ENCODE peak calls at places on chromosomes 11 and 22, in six cellular contexts. One of them, this sample, is unnamed.
A peak's percentile ranks its signal among the peaks of the same experiment; 100 is the strongest.

GRCh38 chr22:17972385-17973181 is 51.8 kb downstream of the MICAL3 start:
- DNase-seq in stimulated activated CD4-positive, alpha-beta T cell treated with anti-CD3 and anti-CD28 coated beads, Interleukin-2, amount 100 ng/mL, for 4 hours: no peak
- DNase-seq in caudate nucleus: no peak
- DNase-seq in fibroblast of pulmonary artery: peak; percentile 93
- DNase-seq in NCI-H774: no peak
- DNase-seq in stimulated activated CD8-positive, alpha-beta memory T cell treated with anti-CD3 and anti-CD28 coated beads, Interleukin-4, amount 100 ng/mL, for 1 hour: no peak
- DNase-seq in this sample: peak; percentile 53

GRCh38 chr11:118448294-118448693 is 12.0 kb downstream of the KMT2A start:
- DNase-seq in stimulated activated CD4-positive, alpha-beta T cell treated with anti-CD3 and anti-CD28 coated beads, Interleukin-2, amount 100 ng/mL, for 4 hours: no peak
- DNase-seq in caudate nucleus: no peak
- DNase-seq in fibroblast of pulmonary artery: peak; percentile 52
- DNase-seq in NCI-H774: no peak
- DNase-seq in stimulated activated CD8-positive, alpha-beta memory T cell treated with anti-CD3 and anti-CD28 coated beads, Interleukin-4, amount 100 ng/mL, for 1 hour: no peak
- DNase-seq in this sample: no peak

GRCh38 chr11:121613724-121614123 is 161.0 kb upstream of the SORL1-AS1 start:
- DNase-seq in stimulated activated CD4-positive, alpha-beta T cell treated with anti-CD3 and anti-CD28 coated beads, Interleukin-2, amount 100 ng/mL, for 4 hours: no peak
- DNase-seq in caudate nucleus: no peak
- DNase-seq in fibroblast of pulmonary artery: peak; percentile 20
- DNase-seq in NCI-H774: peak; percentile 21
- DNase-seq in stimulated activated CD8-positive, alpha-beta memory T cell treated with anti-CD3 and anti-CD28 coated beads, Interleukin-4, amount 100 ng/mL, for 1 hour: no peak
- DNase-seq in this sample: no peak

GRCh38 chr22:43859176-43859575 is 3.1 kb downstream of the SULT4A1 start:
- DNase-seq in stimulated activated CD4-positive, alpha-beta T cell treated with anti-CD3 and anti-CD28 coated beads, Interleukin-2, amount 100 ng/mL, for 4 hours: no peak
- DNase-seq in caudate nucleus: no peak
- DNase-seq in fibroblast of pulmonary artery: no peak
- DNase-seq in NCI-H774: no peak
- DNase-seq in stimulated activated CD8-positive, alpha-beta memory T cell treated with anti-CD3 and anti-CD28 coated beads, Interleukin-4, amount 100 ng/mL, for 1 hour: no peak
- DNase-seq in this sample: no peak

GRCh38 chr11:70072471-70073187 is 5.5 kb upstream of the ANO1 start:
- DNase-seq in stimulated activated CD4-positive, alpha-beta T cell treated with anti-CD3 and anti-CD28 coated beads, Interleukin-2, amount 100 ng/mL, for 4 hours: no peak
- DNase-seq in caudate nucleus: no peak
- DNase-seq in fibroblast of pulmonary artery: no peak
- DNase-seq in NCI-H774: no peak
- DNase-seq in stimulated activated CD8-positive, alpha-beta memory T cell treated with anti-CD3 and anti-CD28 coated beads, Interleukin-4, amount 100 ng/mL, for 1 hour: no peak
- DNase-seq in this sample: no peak

GRCh38 chr11:36492724-36493304 is 17.3 kb downstream of the TRAF6 start:
- DNase-seq in stimulated activated CD4-positive, alpha-beta T cell treated with anti-CD3 and anti-CD28 coated beads, Interleukin-2, amount 100 ng/mL, for 4 hours: peak; percentile 9
- DNase-seq in caudate nucleus: no peak
- DNase-seq in fibroblast of pulmonary artery: peak; percentile 78
- DNase-seq in NCI-H774: peak; percentile 19
- DNase-seq in stimulated activated CD8-positive, alpha-beta memory T cell treated with anti-CD3 and anti-CD28 coated beads, Interleukin-4, amount 100 ng/mL, for 1 hour: no peak
- DNase-seq in this sample: no peak

GRCh38 chr11:63920126-63920869 is 3.3 kb upstream of the RCOR2 start:
- DNase-seq in stimulated activated CD4-positive, alpha-beta T cell treated with anti-CD3 and anti-CD28 coated beads, Interleukin-2, amount 100 ng/mL, for 4 hours: no peak
- DNase-seq in caudate nucleus: peak; percentile 61
- DNase-seq in fibroblast of pulmonary artery: peak; percentile 20
- DNase-seq in NCI-H774: no peak
- DNase-seq in stimulated activated CD8-positive, alpha-beta memory T cell treated with anti-CD3 and anti-CD28 coated beads, Interleukin-4, amount 100 ng/mL, for 1 hour: no peak
- DNase-seq in this sample: no peak

GRCh38 chr11:43944761-43945311 is 2.4 kb downstream of the C11orf96 start:
- DNase-seq in stimulated activated CD4-positive, alpha-beta T cell treated with anti-CD3 and anti-CD28 coated beads, Interleukin-2, amount 100 ng/mL, for 4 hours: peak; percentile 44
- DNase-seq in caudate nucleus: no peak
- DNase-seq in fibroblast of pulmonary artery: peak; percentile 64
- DNase-seq in NCI-H774: no peak
- DNase-seq in stimulated activated CD8-positive, alpha-beta memory T cell treated with anti-CD3 and anti-CD28 coated beads, Interleukin-4, amount 100 ng/mL, for 1 hour: peak; percentile 20
- DNase-seq in this sample: peak; percentile 66

GRCh38 chr11:1756024-1756561 is 5.7 kb upstream of the IFITM10 start:
- DNase-seq in stimulated activated CD4-positive, alpha-beta T cell treated with anti-CD3 and anti-CD28 coated beads, Interleukin-2, amount 100 ng/mL, for 4 hours: no peak
- DNase-seq in caudate nucleus: no peak
- DNase-seq in fibroblast of pulmonary artery: no peak
- DNase-seq in NCI-H774: no peak
- DNase-seq in stimulated activated CD8-positive, alpha-beta memory T cell treated with anti-CD3 and anti-CD28 coated beads, Interleukin-4, amount 100 ng/mL, for 1 hour: no peak
- DNase-seq in this sample: no peak

GRCh38 chr11:115912484-115912945 is 408.3 kb upstream of the CADM1 start:
- DNase-seq in stimulated activated CD4-positive, alpha-beta T cell treated with anti-CD3 and anti-CD28 coated beads, Interleukin-2, amount 100 ng/mL, for 4 hours: no peak
- DNase-seq in caudate nucleus: no peak
- DNase-seq in fibroblast of pulmonary artery: no peak
- DNase-seq in NCI-H774: no peak
- DNase-seq in stimulated activated CD8-positive, alpha-beta memory T cell treated with anti-CD3 and anti-CD28 coated beads, Interleukin-4, amount 100 ng/mL, for 1 hour: no peak
- DNase-seq in this sample: no peak

GRCh38 chr11:46063138-46063537 is 58.1 kb downstream of the PHF21A start:
- DNase-seq in stimulated activated CD4-positive, alpha-beta T cell treated with anti-CD3 and anti-CD28 coated beads, Interleukin-2, amount 100 ng/mL, for 4 hours: no peak
- DNase-seq in caudate nucleus: no peak
- DNase-seq in fibroblast of pulmonary artery: no peak
- DNase-seq in NCI-H774: no peak
- DNase-seq in stimulated activated CD8-positive, alpha-beta memory T cell treated with anti-CD3 and anti-CD28 coated beads, Interleukin-4, amount 100 ng/mL, for 1 hour: no peak
- DNase-seq in this sample: no peak

GRCh38 chr11:103420593-103420992 is 311.4 kb downstream of the DYNC2H1 start:
- DNase-seq in stimulated activated CD4-positive, alpha-beta T cell treated with anti-CD3 and anti-CD28 coated beads, Interleukin-2, amount 100 ng/mL, for 4 hours: no peak
- DNase-seq in caudate nucleus: no peak
- DNase-seq in fibroblast of pulmonary artery: peak; percentile 45
- DNase-seq in NCI-H774: no peak
- DNase-seq in stimulated activated CD8-positive, alpha-beta memory T cell treated with anti-CD3 and anti-CD28 coated beads, Interleukin-4, amount 100 ng/mL, for 1 hour: no peak
- DNase-seq in this sample: no peak

GRCh38 chr11:68113986-68114385 is 7.2 kb downstream of the CHKA start:
- DNase-seq in stimulated activated CD4-positive, alpha-beta T cell treated with anti-CD3 and anti-CD28 coated beads, Interleukin-2, amount 100 ng/mL, for 4 hours: no peak
- DNase-seq in caudate nucleus: no peak
- DNase-seq in fibroblast of pulmonary artery: peak; percentile 27
- DNase-seq in NCI-H774: no peak
- DNase-seq in stimulated activated CD8-positive, alpha-beta memory T cell treated with anti-CD3 and anti-CD28 coated beads, Interleukin-4, amount 100 ng/mL, for 1 hour: no peak
- DNase-seq in this sample: no peak

GRCh38 chr11:61860054-61860903 is 31.1 kb downstream of the FADS3 start:
- DNase-seq in stimulated activated CD4-positive, alpha-beta T cell treated with anti-CD3 and anti-CD28 coated beads, Interleukin-2, amount 100 ng/mL, for 4 hours: no peak
- DNase-seq in caudate nucleus: no peak
- DNase-seq in fibroblast of pulmonary artery: peak; percentile 79
- DNase-seq in NCI-H774: no peak
- DNase-seq in stimulated activated CD8-positive, alpha-beta memory T cell treated with anti-CD3 and anti-CD28 coated beads, Interleukin-4, amount 100 ng/mL, for 1 hour: no peak
- DNase-seq in this sample: no peak

GRCh38 chr22:41939981-41940852 is 6.7 kb downstream of the CENPM start:
- DNase-seq in stimulated activated CD4-positive, alpha-beta T cell treated with anti-CD3 and anti-CD28 coated beads, Interleukin-2, amount 100 ng/mL, for 4 hours: peak; percentile 94
- DNase-seq in caudate nucleus: no peak
- DNase-seq in fibroblast of pulmonary artery: no peak
- DNase-seq in NCI-H774: peak; percentile 59
- DNase-seq in stimulated activated CD8-positive, alpha-beta memory T cell treated with anti-CD3 and anti-CD28 coated beads, Interleukin-4, amount 100 ng/mL, for 1 hour: peak; percentile 83
- DNase-seq in this sample: no peak

GRCh38 chr11:123381817-123382554 is 48.1 kb upstream of the GRAMD1B start:
- DNase-seq in stimulated activated CD4-positive, alpha-beta T cell treated with anti-CD3 and anti-CD28 coated beads, Interleukin-2, amount 100 ng/mL, for 4 hours: no peak
- DNase-seq in caudate nucleus: no peak
- DNase-seq in fibroblast of pulmonary artery: no peak
- DNase-seq in NCI-H774: no peak
- DNase-seq in stimulated activated CD8-positive, alpha-beta memory T cell treated with anti-CD3 and anti-CD28 coated beads, Interleukin-4, amount 100 ng/mL, for 1 hour: no peak
- DNase-seq in this sample: no peak

GRCh38 chr22:46165975-46166374 is 15.6 kb downstream of the PPARA start:
- DNase-seq in stimulated activated CD4-positive, alpha-beta T cell treated with anti-CD3 and anti-CD28 coated beads, Interleukin-2, amount 100 ng/mL, for 4 hours: no peak
- DNase-seq in caudate nucleus: no peak
- DNase-seq in fibroblast of pulmonary artery: no peak
- DNase-seq in NCI-H774: no peak
- DNase-seq in stimulated activated CD8-positive, alpha-beta memory T cell treated with anti-CD3 and anti-CD28 coated beads, Interleukin-4, amount 100 ng/mL, for 1 hour: no peak
- DNase-seq in this sample: no peak

GRCh38 chr11:115501895-115502589 is 2.2 kb downstream of the CADM1 start:
- DNase-seq in stimulated activated CD4-positive, alpha-beta T cell treated with anti-CD3 and anti-CD28 coated beads, Interleukin-2, amount 100 ng/mL, for 4 hours: no peak
- DNase-seq in caudate nucleus: peak; percentile 12
- DNase-seq in fibroblast of pulmonary artery: no peak
- DNase-seq in NCI-H774: no peak
- DNase-seq in stimulated activated CD8-positive, alpha-beta memory T cell treated with anti-CD3 and anti-CD28 coated beads, Interleukin-4, amount 100 ng/mL, for 1 hour: no peak
- DNase-seq in this sample: no peak

GRCh38 chr11:115611343-115611742 is 107.1 kb upstream of the CADM1 start:
- DNase-seq in stimulated activated CD4-positive, alpha-beta T cell treated with anti-CD3 and anti-CD28 coated beads, Interleukin-2, amount 100 ng/mL, for 4 hours: no peak
- DNase-seq in caudate nucleus: no peak
- DNase-seq in fibroblast of pulmonary artery: no peak
- DNase-seq in NCI-H774: no peak
- DNase-seq in stimulated activated CD8-positive, alpha-beta memory T cell treated with anti-CD3 and anti-CD28 coated beads, Interleukin-4, amount 100 ng/mL, for 1 hour: no peak
- DNase-seq in this sample: no peak

GRCh38 chr11:45658292-45658991 is 7.0 kb downstream of the CHST1 start:
- DNase-seq in stimulated activated CD4-positive, alpha-beta T cell treated with anti-CD3 and anti-CD28 coated beads, Interleukin-2, amount 100 ng/mL, for 4 hours: no peak
- DNase-seq in caudate nucleus: no peak
- DNase-seq in fibroblast of pulmonary artery: peak; percentile 79
- DNase-seq in NCI-H774: no peak
- DNase-seq in stimulated activated CD8-positive, alpha-beta memory T cell treated with anti-CD3 and anti-CD28 coated beads, Interleukin-4, amount 100 ng/mL, for 1 hour: no peak
- DNase-seq in this sample: peak; percentile 80

GRCh38 chr11:8055111-8055835 is 25.7 kb upstream of the TUB start:
- DNase-seq in stimulated activated CD4-positive, alpha-beta T cell treated with anti-CD3 and anti-CD28 coated beads, Interleukin-2, amount 100 ng/mL, for 4 hours: no peak
- DNase-seq in caudate nucleus: no peak
- DNase-seq in fibroblast of pulmonary artery: no peak
- DNase-seq in NCI-H774: no peak
- DNase-seq in stimulated activated CD8-positive, alpha-beta memory T cell treated with anti-CD3 and anti-CD28 coated beads, Interleukin-4, amount 100 ng/mL, for 1 hour: no peak
- DNase-seq in this sample: no peak

GRCh38 chr11:47611240-47611863 is 17.1 kb upstream of the C1QTNF4 start:
- DNase-seq in stimulated activated CD4-positive, alpha-beta T cell treated with anti-CD3 and anti-CD28 coated beads, Interleukin-2, amount 100 ng/mL, for 4 hours: no peak
- DNase-seq in caudate nucleus: no peak
- DNase-seq in fibroblast of pulmonary artery: no peak
- DNase-seq in NCI-H774: no peak
- DNase-seq in stimulated activated CD8-positive, alpha-beta memory T cell treated with anti-CD3 and anti-CD28 coated beads, Interleukin-4, amount 100 ng/mL, for 1 hour: no peak
- DNase-seq in this sample: no peak

GRCh38 chr11:16917941-16918340 is 96.3 kb downstream of the PLEKHA7 start:
- DNase-seq in stimulated activated CD4-positive, alpha-beta T cell treated with anti-CD3 and anti-CD28 coated beads, Interleukin-2, amount 100 ng/mL, for 4 hours: no peak
- DNase-seq in caudate nucleus: no peak
- DNase-seq in fibroblast of pulmonary artery: peak; percentile 36
- DNase-seq in NCI-H774: no peak
- DNase-seq in stimulated activated CD8-positive, alpha-beta memory T cell treated with anti-CD3 and anti-CD28 coated beads, Interleukin-4, amount 100 ng/mL, for 1 hour: no peak
- DNase-seq in this sample: no peak

GRCh38 chr11:130217632-130218031 is 58.0 kb downstream of the ST14 start:
- DNase-seq in stimulated activated CD4-positive, alpha-beta T cell treated with anti-CD3 and anti-CD28 coated beads, Interleukin-2, amount 100 ng/mL, for 4 hours: no peak
- DNase-seq in caudate nucleus: no peak
- DNase-seq in fibroblast of pulmonary artery: no peak
- DNase-seq in NCI-H774: no peak
- DNase-seq in stimulated activated CD8-positive, alpha-beta memory T cell treated with anti-CD3 and anti-CD28 coated beads, Interleukin-4, amount 100 ng/mL, for 1 hour: no peak
- DNase-seq in this sample: no peak

GRCh38 chr11:34051349-34052035 is at the start of gene CAPRIN1:
- DNase-seq in stimulated activated CD4-positive, alpha-beta T cell treated with anti-CD3 and anti-CD28 coated beads, Interleukin-2, amount 100 ng/mL, for 4 hours: peak; percentile 74
- DNase-seq in caudate nucleus: peak; percentile 83
- DNase-seq in fibroblast of pulmonary artery: peak; percentile 89
- DNase-seq in NCI-H774: peak; percentile 81
- DNase-seq in stimulated activated CD8-positive, alpha-beta memory T cell treated with anti-CD3 and anti-CD28 coated beads, Interleukin-4, amount 100 ng/mL, for 1 hour: peak; percentile 67
- DNase-seq in this sample: peak; percentile 92

GRCh38 chr11:23288001-23288783 is 427.9 kb upstream of the CCDC179 start:
- DNase-seq in stimulated activated CD4-positive, alpha-beta T cell treated with anti-CD3 and anti-CD28 coated beads, Interleukin-2, amount 100 ng/mL, for 4 hours: no peak
- DNase-seq in caudate nucleus: no peak
- DNase-seq in fibroblast of pulmonary artery: no peak
- DNase-seq in NCI-H774: no peak
- DNase-seq in stimulated activated CD8-positive, alpha-beta memory T cell treated with anti-CD3 and anti-CD28 coated beads, Interleukin-4, amount 100 ng/mL, for 1 hour: no peak
- DNase-seq in this sample: peak; percentile 14

GRCh38 chr11:129143335-129143734 is 48.8 kb downstream of the ARHGAP32 start:
- DNase-seq in stimulated activated CD4-positive, alpha-beta T cell treated with anti-CD3 and anti-CD28 coated beads, Interleukin-2, amount 100 ng/mL, for 4 hours: no peak
- DNase-seq in caudate nucleus: no peak
- DNase-seq in fibroblast of pulmonary artery: peak; percentile 98
- DNase-seq in NCI-H774: no peak
- DNase-seq in stimulated activated CD8-positive, alpha-beta memory T cell treated with anti-CD3 and anti-CD28 coated beads, Interleukin-4, amount 100 ng/mL, for 1 hour: no peak
- DNase-seq in this sample: peak; percentile 79

GRCh38 chr11:2990617-2991476 is 1.3 kb downstream of the NAP1L4 start:
- DNase-seq in stimulated activated CD4-positive, alpha-beta T cell treated with anti-CD3 and anti-CD28 coated beads, Interleukin-2, amount 100 ng/mL, for 4 hours: no peak
- DNase-seq in caudate nucleus: no peak
- DNase-seq in fibroblast of pulmonary artery: no peak
- DNase-seq in NCI-H774: no peak
- DNase-seq in stimulated activated CD8-positive, alpha-beta memory T cell treated with anti-CD3 and anti-CD28 coated beads, Interleukin-4, amount 100 ng/mL, for 1 hour: no peak
- DNase-seq in this sample: no peak

GRCh38 chr11:46674463-46675287 is 25.7 kb downstream of the ARHGAP1 start:
- DNase-seq in stimulated activated CD4-positive, alpha-beta T cell treated with anti-CD3 and anti-CD28 coated beads, Interleukin-2, amount 100 ng/mL, for 4 hours: no peak
- DNase-seq in caudate nucleus: no peak
- DNase-seq in fibroblast of pulmonary artery: no peak
- DNase-seq in NCI-H774: no peak
- DNase-seq in stimulated activated CD8-positive, alpha-beta memory T cell treated with anti-CD3 and anti-CD28 coated beads, Interleukin-4, amount 100 ng/mL, for 1 hour: no peak
- DNase-seq in this sample: no peak

GRCh38 chr11:7530013-7530412 is 16.2 kb downstream of the PPFIBP2 start:
- DNase-seq in stimulated activated CD4-positive, alpha-beta T cell treated with anti-CD3 and anti-CD28 coated beads, Interleukin-2, amount 100 ng/mL, for 4 hours: no peak
- DNase-seq in caudate nucleus: no peak
- DNase-seq in fibroblast of pulmonary artery: no peak
- DNase-seq in NCI-H774: no peak
- DNase-seq in stimulated activated CD8-positive, alpha-beta memory T cell treated with anti-CD3 and anti-CD28 coated beads, Interleukin-4, amount 100 ng/mL, for 1 hour: no peak
- DNase-seq in this sample: no peak

GRCh38 chr11:130118636-130119387 is 40.8 kb upstream of the ST14 start:
- DNase-seq in stimulated activated CD4-positive, alpha-beta T cell treated with anti-CD3 and anti-CD28 coated beads, Interleukin-2, amount 100 ng/mL, for 4 hours: no peak
- DNase-seq in caudate nucleus: no peak
- DNase-seq in fibroblast of pulmonary artery: no peak
- DNase-seq in NCI-H774: no peak
- DNase-seq in stimulated activated CD8-positive, alpha-beta memory T cell treated with anti-CD3 and anti-CD28 coated beads, Interleukin-4, amount 100 ng/mL, for 1 hour: no peak
- DNase-seq in this sample: no peak

This sample was measured in COLO829.